ENCODE peak calls at places on chromosome 12, in five cellular contexts. One of them, this sample, is unnamed. For H3K4me1 and H3K27me3, the result is how much of the 10 kb centered on the place peaks cover.

GRCh38 chr12:108890208-108890607 is 10.3 kb downstream of the DAO start:
- DNase-seq in right lobe of liver: no peak
- DNase-seq in fibroblast of lung: peak
- DNase-seq in tibial artery: no peak
- DNase-seq in tibial nerve: no peak
- DNase-seq in this sample: no peak

GRCh38 chr12:110809149-110809548 is 37.6 kb upstream of the CCDC63 start:
- DNase-seq in right lobe of liver: no peak
- DNase-seq in fibroblast of lung: no peak
- DNase-seq in tibial artery: no peak
- DNase-seq in tibial nerve: no peak
- DNase-seq in this sample: no peak

GRCh38 chr12:120856980-120857379 is 47.2 kb downstream of the SPPL3 start:
- DNase-seq in right lobe of liver: no peak
- DNase-seq in fibroblast of lung: no peak
- DNase-seq in tibial artery: no peak
- DNase-seq in tibial nerve: no peak
- DNase-seq in this sample: no peak

GRCh38 chr12:99004799-99005474 is 359.8 kb downstream of the APAF1 start:
- DNase-seq in right lobe of liver: no peak
- DNase-seq in fibroblast of lung: no peak
- DNase-seq in tibial artery: no peak
- DNase-seq in tibial nerve: no peak
- DNase-seq in this sample: no peak

GRCh38 chr12:80154261-80154660 is 54.9 kb downstream of the OTOGL start:
- DNase-seq in right lobe of liver: no peak
- DNase-seq in fibroblast of lung: peak
- DNase-seq in tibial artery: no peak
- DNase-seq in tibial nerve: no peak
- DNase-seq in this sample: no peak

GRCh38 chr12:68609955-68610434 is 704 bp upstream of the RAP1B start:
- DNase-seq in right lobe of liver: no peak
- DNase-seq in fibroblast of lung: peak
- DNase-seq in tibial artery: no peak
- DNase-seq in tibial nerve: no peak
- DNase-seq in this sample: no peak

GRCh38 chr12:95548056-95548538 is 3.2 kb downstream of the USP44 start:
- DNase-seq in right lobe of liver: peak
- DNase-seq in fibroblast of lung: no peak
- DNase-seq in tibial artery: no peak
- DNase-seq in tibial nerve: no peak
- DNase-seq in this sample: peak

GRCh38 chr12:38384816-38385491 is 68.4 kb downstream of the ALG10B start:
- DNase-seq in right lobe of liver: no peak
- DNase-seq in fibroblast of lung: no peak
- DNase-seq in tibial artery: no peak
- DNase-seq in tibial nerve: no peak
- DNase-seq in this sample: no peak

GRCh38 chr12:104740668-104741067 is 217.4 kb downstream of the SLC41A2 start:
- DNase-seq in right lobe of liver: no peak
- DNase-seq in fibroblast of lung: no peak
- DNase-seq in tibial artery: peak
- DNase-seq in tibial nerve: no peak
- DNase-seq in this sample: no peak

GRCh38 chr12:113228394-113229028 is 7.2 kb downstream of the TPCN1 start:
- DNase-seq in right lobe of liver: no peak
- DNase-seq in fibroblast of lung: no peak
- DNase-seq in tibial artery: no peak
- DNase-seq in tibial nerve: no peak
- DNase-seq in this sample: no peak

GRCh38 chr12:22481557-22482104 is 62.7 kb downstream of the C2CD5 start:
- DNase-seq in right lobe of liver: no peak
- DNase-seq in fibroblast of lung: no peak
- DNase-seq in tibial artery: no peak
- DNase-seq in tibial nerve: no peak
- DNase-seq in this sample: no peak

GRCh38 chr12:100995201-100995600 is 200.6 kb downstream of the ANO4 start:
- DNase-seq in right lobe of liver: no peak
- DNase-seq in fibroblast of lung: no peak
- DNase-seq in tibial artery: no peak
- DNase-seq in tibial nerve: no peak
- DNase-seq in this sample: no peak

GRCh38 chr12:55658635-55659391 is 22.1 kb downstream of the OR10P1 start:
- DNase-seq in right lobe of liver: no peak
- DNase-seq in fibroblast of lung: no peak
- DNase-seq in tibial artery: no peak
- DNase-seq in tibial nerve: no peak
- DNase-seq in this sample: no peak

GRCh38 chr12:124191024-124191359 is 103.9 kb upstream of the RFLNA start:
- DNase-seq in right lobe of liver: no peak
- DNase-seq in fibroblast of lung: no peak
- DNase-seq in tibial artery: no peak
- DNase-seq in tibial nerve: no peak
- DNase-seq in this sample: no peak

GRCh38 chr12:50763637-50764115 is at the start of gene ATF1:
- DNase-seq in right lobe of liver: peak
- DNase-seq in fibroblast of lung: peak
- DNase-seq in tibial artery: peak
- DNase-seq in tibial nerve: peak
- DNase-seq in this sample: peak

GRCh38 chr12:76621582-76622024 is 62.0 kb upstream of the OSBPL8 start:
- DNase-seq in right lobe of liver: peak
- DNase-seq in fibroblast of lung: peak
- DNase-seq in tibial artery: peak
- DNase-seq in tibial nerve: peak
- DNase-seq in this sample: peak

GRCh38 chr12:11650697-11651281 is 1.3 kb downstream of the ETV6 start:
- DNase-seq in right lobe of liver: no peak
- DNase-seq in fibroblast of lung: peak
- DNase-seq in tibial artery: no peak
- DNase-seq in tibial nerve: no peak
- DNase-seq in this sample: no peak

GRCh38 chr12:56299308-56299852 is 750 bp downstream of the CS start:
- DNase-seq in right lobe of liver: no peak
- DNase-seq in fibroblast of lung: no peak
- DNase-seq in tibial artery: no peak
- DNase-seq in tibial nerve: no peak
- DNase-seq in this sample: no peak

GRCh38 chr12:113089839-113090238 is 33.3 kb downstream of the DTX1 start:
- DNase-seq in right lobe of liver: no peak
- DNase-seq in fibroblast of lung: no peak
- DNase-seq in tibial artery: no peak
- DNase-seq in tibial nerve: no peak
- DNase-seq in this sample: no peak

GRCh38 chr12:53418221-53418620 is 5.4 kb upstream of the AMHR2 start:
- DNase-seq in right lobe of liver: no peak
- DNase-seq in fibroblast of lung: no peak
- DNase-seq in tibial artery: no peak
- DNase-seq in tibial nerve: no peak
- DNase-seq in this sample: no peak

GRCh38 chr12:129001-129400 is 62.4 kb downstream of the IQSEC3 start:
- DNase-seq in right lobe of liver: no peak
- DNase-seq in fibroblast of lung: no peak
- DNase-seq in tibial artery: no peak
- DNase-seq in tibial nerve: no peak
- DNase-seq in this sample: no peak

GRCh38 chr12:26318661-26319068 is 123.3 kb downstream of the SSPN start:
- DNase-seq in right lobe of liver: no peak
- DNase-seq in fibroblast of lung: peak
- DNase-seq in tibial artery: peak
- DNase-seq in tibial nerve: peak
- DNase-seq in this sample: peak

GRCh38 chr12:91951571-91951970 is 194.1 kb downstream of the BTG1 start:
- DNase-seq in right lobe of liver: no peak
- DNase-seq in fibroblast of lung: no peak
- DNase-seq in tibial artery: no peak
- DNase-seq in tibial nerve: no peak
- DNase-seq in this sample: no peak

GRCh38 chr12:57521475-57522018 is 1.1 kb upstream of the MBD6 start:
- DNase-seq in right lobe of liver: peak
- DNase-seq in fibroblast of lung: peak
- DNase-seq in tibial artery: peak
- DNase-seq in tibial nerve: peak
- DNase-seq in this sample: peak

GRCh38 chr12:24073170-24073810 is 123.8 kb upstream of the SOX5 start:
- DNase-seq in right lobe of liver: no peak
- DNase-seq in fibroblast of lung: no peak
- DNase-seq in tibial artery: no peak
- DNase-seq in tibial nerve: no peak
- DNase-seq in this sample: no peak

GRCh38 chr12:80040075-80040738 is 59.1 kb upstream of the OTOGL start:
- DNase-seq in right lobe of liver: no peak
- DNase-seq in fibroblast of lung: no peak
- DNase-seq in tibial artery: no peak
- DNase-seq in tibial nerve: no peak
- DNase-seq in this sample: no peak

GRCh38 chr12:68428211-68428610 is 96.0 kb upstream of the MDM1 start:
- DNase-seq in right lobe of liver: no peak
- DNase-seq in fibroblast of lung: no peak
- DNase-seq in tibial artery: no peak
- DNase-seq in tibial nerve: no peak
- DNase-seq in this sample: no peak

GRCh38 chr12:89343127-89343526 is 9.2 kb downstream of the DUSP6 start:
- DNase-seq in right lobe of liver: peak
- DNase-seq in fibroblast of lung: peak
- DNase-seq in tibial artery: peak
- DNase-seq in tibial nerve: peak
- DNase-seq in this sample: peak

GRCh38 chr12:100955139-100955538 is 160.6 kb downstream of the ANO4 start:
- DNase-seq in right lobe of liver: no peak
- DNase-seq in fibroblast of lung: peak
- DNase-seq in tibial artery: no peak
- DNase-seq in tibial nerve: no peak
- DNase-seq in this sample: no peak

GRCh38 chr12:78403136-78403535 is 461.4 kb upstream of the SYT1 start:
- DNase-seq in right lobe of liver: no peak
- DNase-seq in fibroblast of lung: peak
- DNase-seq in tibial artery: no peak
- DNase-seq in tibial nerve: no peak
- DNase-seq in this sample: no peak

GRCh38 chr12:126397071-126397571 is 1331.9 kb downstream of the AACS start:
- DNase-seq in right lobe of liver: no peak
- DNase-seq in fibroblast of lung: no peak
- DNase-seq in tibial artery: no peak
- DNase-seq in tibial nerve: no peak
- DNase-seq in this sample: no peak

GRCh38 chr12:114684098-114684869 is at the start of gene TBX3:
- DNase-seq in right lobe of liver: peak
- DNase-seq in fibroblast of lung: peak
- DNase-seq in tibial artery: peak
- DNase-seq in tibial nerve: peak
- DNase-seq in this sample: peak

GRCh38 chr12:130441771-130442760 is 104.4 kb downstream of the PIWIL1 start:
- DNase-seq in right lobe of liver: peak
- DNase-seq in fibroblast of lung: no peak
- DNase-seq in tibial artery: no peak
- DNase-seq in tibial nerve: no peak
- DNase-seq in this sample: no peak

GRCh38 chr12:122081108-122081696 is 2.6 kb downstream of the MLXIP start:
- DNase-seq in right lobe of liver: no peak
- DNase-seq in fibroblast of lung: peak
- DNase-seq in tibial artery: no peak
- DNase-seq in tibial nerve: no peak
- DNase-seq in this sample: no peak

GRCh38 chr12:45670339-45671065 is 59.0 kb upstream of the ARID2 start:
- DNase-seq in right lobe of liver: no peak
- DNase-seq in fibroblast of lung: no peak
- DNase-seq in tibial artery: no peak
- DNase-seq in tibial nerve: no peak
- DNase-seq in this sample: no peak
- H3K4me3 ChIP-seq in right lobe of liver: no peak
- H3K4me3 ChIP-seq in fibroblast of lung: no peak
- H3K4me3 ChIP-seq in tibial artery: no peak
- H3K4me3 ChIP-seq in tibial nerve: no peak
- H3K4me3 ChIP-seq in this sample: no peak

GRCh38 chr12:106586535-106586802 is 3.7 kb downstream of the RFX4 start:
- DNase-seq in right lobe of liver: no peak
- DNase-seq in fibroblast of lung: no peak
- DNase-seq in tibial artery: no peak
- DNase-seq in tibial nerve: no peak
- DNase-seq in this sample: no peak
- H3K4me1 ChIP-seq in right lobe of liver: under half
- H3K4me1 ChIP-seq in fibroblast of lung: under half
- H3K4me1 ChIP-seq in tibial artery: under half
- H3K4me1 ChIP-seq in tibial nerve: under half
- H3K4me1 ChIP-seq in this sample: half or more

DNA sequence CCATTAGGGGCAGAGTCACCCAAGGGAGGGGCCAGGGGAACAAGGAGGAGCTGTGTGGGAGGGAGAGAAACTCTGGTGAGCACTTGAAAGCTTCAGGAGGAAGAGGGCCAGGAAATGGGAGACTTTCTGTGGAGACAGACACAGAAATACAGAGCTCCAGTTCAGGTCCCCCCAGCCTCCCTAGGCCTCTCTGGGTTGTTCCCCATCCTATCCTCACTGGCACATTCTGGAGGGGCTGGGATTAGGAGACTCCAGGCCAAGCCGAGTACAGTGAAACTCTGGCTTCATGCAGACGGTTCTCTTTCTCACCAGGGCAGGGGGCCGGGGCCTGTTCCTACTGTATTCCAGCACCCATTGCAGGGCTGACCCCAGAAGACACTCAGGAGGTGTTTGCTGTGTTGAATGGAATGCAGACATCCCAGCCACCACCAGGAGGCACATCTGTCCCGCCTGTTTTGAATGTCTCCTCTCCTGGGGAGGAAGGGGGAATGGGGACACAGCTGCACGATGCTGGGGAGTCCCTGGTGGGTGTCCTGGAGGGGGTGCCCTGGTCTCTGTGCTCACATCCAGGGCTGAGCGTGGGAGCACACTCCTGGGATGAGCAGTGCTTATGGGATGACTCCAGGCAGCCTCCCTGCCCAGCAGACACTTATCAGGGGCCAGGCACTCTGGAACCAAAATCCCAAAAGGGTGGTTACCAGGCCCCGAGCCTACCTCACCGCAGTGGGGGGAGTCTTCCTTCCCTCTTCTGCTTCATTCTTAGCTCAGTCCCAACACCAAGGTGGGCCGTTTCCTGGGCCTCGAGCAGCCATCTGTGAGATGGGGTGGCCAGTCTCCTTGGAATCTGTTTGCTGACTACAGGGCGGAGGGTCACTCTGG is 5.5 kb upstream of the KRT84 start:
- DNase-seq in right lobe of liver: no peak
- DNase-seq in fibroblast of lung: no peak
- DNase-seq in tibial artery: no peak
- DNase-seq in tibial nerve: no peak
- DNase-seq in this sample: no peak
- H3K27me3 ChIP-seq in right lobe of liver: under half
- H3K27me3 ChIP-seq in fibroblast of lung: under half
- H3K27me3 ChIP-seq in tibial artery: under half
- H3K27me3 ChIP-seq in tibial nerve: under half
- H3K27me3 ChIP-seq in this sample: under half

DNA sequence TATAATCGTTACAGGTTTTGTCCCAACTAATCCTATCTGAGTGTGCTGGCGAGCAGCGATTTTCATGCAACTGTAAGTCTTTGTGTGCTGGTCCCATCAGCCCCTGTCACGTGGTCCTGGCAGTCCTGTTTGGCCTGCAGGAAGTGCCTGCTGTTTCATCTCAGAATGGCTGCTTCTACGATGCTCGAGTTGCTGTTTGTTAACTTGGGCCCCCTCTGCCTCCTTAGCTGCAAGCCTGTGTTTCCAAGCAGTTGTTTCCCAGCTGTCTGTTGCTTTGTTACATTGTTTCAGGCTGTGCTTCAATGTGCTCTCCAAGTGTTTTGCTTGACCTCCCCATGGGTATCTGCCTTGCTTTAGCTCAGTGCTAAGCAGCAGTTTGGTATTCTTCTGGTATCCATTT is 21.8 kb downstream of the TMTC2 start:
- DNase-seq in right lobe of liver: no peak
- DNase-seq in fibroblast of lung: peak
- DNase-seq in tibial artery: no peak
- DNase-seq in tibial nerve: no peak
- DNase-seq in this sample: peak
- H3K4me3 ChIP-seq in right lobe of liver: no peak
- H3K4me3 ChIP-seq in fibroblast of lung: no peak
- H3K4me3 ChIP-seq in tibial artery: no peak
- H3K4me3 ChIP-seq in tibial nerve: no peak
- H3K4me3 ChIP-seq in this sample: no peak